ENCODE peak calls at places on chromosomes 4 and X, in nine cellular contexts. L is RPMI8226; M is amniotic stem cell; Y is prostate gland; V is upper lobe of right lung; H is left lobe of liver; P is fibroblast of pulmonary artery; S is T follicular helper cell; G is effector CD4-positive, alpha-beta T cell. B is an unnamed sample.

GRCh38 chr4:33068539-33068938 is 2348.4 kb downstream of the PCDH7 start:
- DNase-seq in M (no peak), V (no peak), S (no peak), H (no peak), Y (no peak), G (no peak), P (no peak), L (no peak), B (no peak)

GRCh38 chr4:180532691-180533090 is 1710.5 kb upstream of the TENM3 start:
- DNase-seq in M (no peak), S (no peak), G (no peak), P (no peak), Y (no peak), V (no peak), H (no peak), L (no peak), B (no peak)

GRCh38 chr4:5865896-5866599 is 26.8 kb downstream of the CRMP1 start:
- DNase-seq in H (no peak), Y (no peak), L (peak; percentile 82), G (no peak), M (no peak), S (no peak), P (no peak), V (no peak), B (no peak)

GRCh38 chr4:168683595-168683994 is 186.7 kb downstream of the PALLD start:
- DNase-seq in Y (no peak), G (no peak), M (no peak), S (no peak), V (no peak), L (no peak), H (no peak), P (no peak), B (no peak)

GRCh38 chrX:40539214-40540142 is 41.3 kb upstream of the ATP6AP2 start:
- DNase-seq in G (peak; percentile 55), L (peak; percentile 73), P (peak; percentile 76), V (peak; percentile 80), M (no peak), Y (peak; percentile 13), S (peak; percentile 53), H (no peak), B (peak; percentile 69)

GRCh38 chr4:19577121-19577520 is 674.6 kb upstream of the SLIT2 start:
- DNase-seq in V (no peak), P (no peak), L (no peak), S (no peak), G (no peak), M (no peak), H (no peak), Y (no peak), B (no peak)

GRCh38 chr4:139167774-139168444 is 9.1 kb downstream of the ELF2 start:
- DNase-seq in G (no peak), L (no peak), V (no peak), Y (no peak), P (peak; percentile 71), H (no peak), S (no peak), M (no peak), B (no peak)

GRCh38 chrX:31547416-31547815 is 475.6 kb upstream of the FTHL17 start:
- DNase-seq in P (no peak), S (no peak), H (no peak), L (no peak), M (no peak), G (no peak), V (no peak), Y (no peak), B (no peak)

GRCh38 chrX:10633722-10634121 is 13.3 kb upstream of the MID1 start:
- DNase-seq in Y (no peak), M (peak; percentile 27), V (no peak), S (no peak), L (no peak), P (peak; percentile 86), G (no peak), H (no peak), B (no peak)

GRCh38 chr4:30770049-30770549 is 49.9 kb downstream of the PCDH7 start:
- DNase-seq in H (no peak), G (no peak), P (peak; percentile 90), S (no peak), V (no peak), L (no peak), Y (no peak), M (no peak), B (no peak)

GRCh38 chr4:41477200-41477910 is 60.6 kb upstream of the LIMCH1 start:
- DNase-seq in P (no peak), G (no peak), V (no peak), L (no peak), M (no peak), S (no peak), Y (no peak), H (no peak), B (no peak)

GRCh38 chrX:129908636-129909035 is 2.7 kb downstream of the UTP14A start:
- DNase-seq in Y (no peak), G (no peak), S (no peak), L (no peak), V (no peak), H (no peak), M (no peak), P (no peak), B (no peak)

GRCh38 chr4:12615822-12616221 is 868.3 kb downstream of the RAB28 start:
- DNase-seq in P (no peak), L (no peak), G (no peak), H (no peak), M (no peak), S (no peak), Y (no peak), V (no peak), B (no peak)

GRCh38 chr4:102429553-102429952 is 71.6 kb upstream of the NFKB1 start:
- DNase-seq in P (peak; percentile 92), Y (no peak), M (peak; percentile 47), L (no peak), H (no peak), V (no peak), G (no peak), S (no peak), B (no peak)

GRCh38 chr4:54717694-54718093 is 59.9 kb downstream of the KIT start:
- DNase-seq in H (no peak), P (no peak), Y (no peak), V (no peak), M (no peak), G (no peak), S (no peak), L (no peak), B (no peak)

GRCh38 chrX:131746491-131746968 is 202.7 kb downstream of the OR13H1 start:
- DNase-seq in Y (no peak), P (no peak), G (peak; percentile 78), V (no peak), S (peak; percentile 80), L (peak; percentile 93), M (peak; percentile 40), H (no peak), B (no peak)

GRCh38 chr4:182906786-182907185 is 10.4 kb downstream of the DCTD start:
- DNase-seq in L (no peak), V (no peak), S (no peak), M (no peak), Y (no peak), H (no peak), G (no peak), P (no peak), B (no peak)

GRCh38 chr4:152594981-152595916 is 59.4 kb upstream of the FBXW7 start:
- DNase-seq in Y (peak; percentile 18), V (no peak), S (no peak), H (no peak), P (no peak), M (no peak), G (no peak), L (peak; percentile 80), B (no peak)

GRCh38 chr4:74327751-74328150 is 19.5 kb downstream of the EPGN start:
- DNase-seq in L (no peak), S (no peak), H (no peak), P (peak; percentile 42), M (no peak), G (no peak), V (no peak), Y (no peak), B (no peak)

GRCh38 chr4:170128219-170128804 is 38.6 kb upstream of the AADAT start:
- DNase-seq in V (no peak), S (no peak), H (no peak), P (no peak), G (no peak), L (no peak), Y (peak; percentile 69), M (no peak), B (no peak)

GRCh38 chrX:96455078-96455477 is 229.6 kb upstream of the DIAPH2 start:
- DNase-seq in L (no peak), S (no peak), V (no peak), M (no peak), H (no peak), Y (no peak), G (no peak), P (no peak), B (no peak)

GRCh38 chrX:21354725-21355124 is 19.5 kb upstream of the CNKSR2 start:
- DNase-seq in Y (no peak), P (no peak), S (no peak), V (no peak), G (no peak), H (no peak), L (no peak), M (no peak), B (no peak)

GRCh38 chrX:15617111-15617510 is 16.4 kb upstream of the ACE2 start:
- DNase-seq in V (no peak), S (no peak), H (no peak), P (no peak), M (no peak), L (no peak), G (no peak), Y (no peak), B (no peak)

GRCh38 chrX:13652256-13653021 is 502 bp upstream of the TCEANC start:
- DNase-seq in L (no peak), S (no peak), M (peak; percentile 27), V (no peak), G (no peak), Y (no peak), P (peak; percentile 90), H (no peak), B (no peak)

GRCh38 chrX:3548743-3549441 is 164.6 kb downstream of the PRKX start:
- DNase-seq in P (peak; percentile 77), V (no peak), Y (peak; percentile 6), G (no peak), L (no peak), M (peak; percentile 71), H (no peak), S (no peak), B (no peak)

GRCh38 chr4:70993181-70994068 is at the start of gene DCK:
- DNase-seq in Y (peak; percentile 86), L (peak; percentile 90), M (peak; percentile 48), V (peak; percentile 97), P (peak; percentile 91), H (peak; percentile 96), S (peak; percentile 74), G (peak; percentile 77), B (peak; percentile 92)

GRCh38 chrX:118756111-118756510 is 28.7 kb downstream of the IL13RA1 start:
- DNase-seq in P (peak; percentile 38), L (no peak), H (no peak), M (no peak), V (no peak), G (no peak), Y (no peak), S (no peak), B (no peak)

GRCh38 chrX:140050906-140051305 is 85.6 kb upstream of the CXorf66 start:
- DNase-seq in S (no peak), H (no peak), L (peak; percentile 8), P (peak; percentile 10), Y (no peak), G (no peak), M (no peak), V (no peak), B (no peak)

GRCh38 chr4:83724488-83725060 is 188.7 kb downstream of the GPAT3 start:
- DNase-seq in H (no peak), M (no peak), G (no peak), Y (no peak), P (no peak), S (no peak), V (no peak), L (no peak), B (no peak)

GRCh38 chrX:14673764-14674163 is 144.4 kb downstream of the GLRA2 start:
- DNase-seq in S (no peak), H (no peak), L (peak; percentile 3), Y (no peak), P (peak; percentile 82), V (no peak), M (peak; percentile 67), G (no peak), B (no peak)

B was measured in left lung.